ENCODE peak calls at places on chromosomes 11 and 22, in nine cellular contexts. L, C, W, H, B, E, U, S and J are unnamed samples. For H3K9me3, the result is how much of the 10 kb centered on the place peaks cover.

GRCh38 chr11:71986131-71986530 is 12.6 kb upstream of the IL18BP start:
- DNase-seq in H (no peak), L (no peak), S (no peak), E (no peak), C (no peak), B (no peak), W (no peak), U (no peak), J (no peak)

GRCh38 chr11:122665882-122666281 is 10.4 kb downstream of the UBASH3B start:
- DNase-seq in C (no peak), L (no peak), B (no peak), W (no peak), U (no peak), H (no peak), E (peak), S (no peak), J (no peak)

GRCh38 chr11:2531987-2532703 is 87.3 kb downstream of the KCNQ1 start:
- DNase-seq in S (peak), H (no peak), E (no peak), U (no peak), L (no peak), B (no peak), C (no peak), W (no peak), J (peak)

GRCh38 chr11:68044898-68045351 is 6.1 kb downstream of the TCIRG1 start:
- DNase-seq in W (no peak), H (no peak), U (no peak), E (no peak), C (no peak), B (no peak), S (no peak), L (no peak), J (no peak)

GRCh38 chr11:8328848-8329330 is 65.2 kb upstream of the LMO1 start:
- DNase-seq in B (peak), W (peak), L (peak), U (no peak), E (peak), S (peak), C (peak), H (peak), J (peak)

GRCh38 chr11:123302751-123303195 is 107.7 kb upstream of the CLMP start:
- DNase-seq in E (peak), C (no peak), U (no peak), L (no peak), H (no peak), B (no peak), S (no peak), W (no peak), J (no peak)

GRCh38 chr11:33893711-33894401 is 2.0 kb upstream of the LMO2 start:
- DNase-seq in L (no peak), B (no peak), W (no peak), S (no peak), C (no peak), H (no peak), U (no peak), E (no peak), J (no peak)

GRCh38 chr11:133153031-133153430 is 379.3 kb downstream of the OPCML start:
- DNase-seq in S (no peak), H (no peak), B (no peak), U (no peak), L (no peak), C (no peak), W (no peak), E (no peak), J (peak)

GRCh38 chr11:134949121-134949591 is 537.1 kb upstream of the B3GAT1 start:
- DNase-seq in C (peak), B (no peak), W (no peak), L (peak), E (peak), H (no peak), S (no peak), U (no peak), J (no peak)

GRCh38 chr11:87443707-87444106 is 406.0 kb downstream of the TMEM135 start:
- DNase-seq in U (no peak), B (no peak), L (no peak), S (no peak), W (no peak), H (no peak), C (no peak), E (no peak), J (no peak)

GRCh38 chr11:130211781-130212401 is 52.3 kb downstream of the ST14 start:
- DNase-seq in H (no peak), L (no peak), U (no peak), C (no peak), S (peak), E (no peak), B (peak), W (peak), J (peak)

GRCh38 chr11:107675902-107676301 is 36.0 kb downstream of the SLN start:
- DNase-seq in U (no peak), S (no peak), W (no peak), B (no peak), H (no peak), C (no peak), E (no peak), L (no peak), J (no peak)

GRCh38 chr11:1826552-1827094 is 8.2 kb upstream of the SYT8 start:
- DNase-seq in E (peak), C (peak), H (peak), L (no peak), B (peak), W (peak), U (no peak), S (no peak), J (peak)

GRCh38 chr11:120306519-120307242 is 18.4 kb upstream of the TLCD5 start:
- DNase-seq in E (peak), W (peak), B (no peak), L (peak), C (no peak), U (no peak), H (peak), S (peak), J (no peak)

GRCh38 chr22:48760481-48761238 is 1067.0 kb downstream of the BRD1 start:
- DNase-seq in U (no peak), E (no peak), L (no peak), C (no peak), B (no peak), H (no peak), W (peak), S (peak), J (peak)

GRCh38 chr22:41857160-41857859 is 24.4 kb downstream of the SREBF2 start:
- DNase-seq in W (peak), L (peak), H (peak), C (peak), B (no peak), S (peak), E (peak), U (no peak), J (no peak)

GRCh38 chr11:19284881-19285280 is 44.1 kb upstream of the E2F8 start:
- DNase-seq in U (no peak), C (no peak), L (no peak), B (no peak), W (no peak), S (no peak), E (no peak), H (no peak), J (no peak)

GRCh38 chr11:58622344-58622743 is at the start of gene CNTF:
- DNase-seq in U (no peak), W (no peak), C (no peak), L (no peak), S (no peak), B (no peak), H (no peak), E (peak), J (no peak)

GRCh38 chr22:32024791-32025190 is 18.3 kb upstream of the SLC5A1 start:
- DNase-seq in U (no peak), B (no peak), C (no peak), S (no peak), W (no peak), L (no peak), E (peak), H (no peak), J (no peak)

GRCh38 chr11:61827573-61828378 is at the start of gene FADS2:
- DNase-seq in U (peak), W (peak), H (peak), B (peak), C (peak), L (no peak), E (peak), S (peak), J (peak)

GRCh38 chr11:17968206-17968605 is 44.6 kb downstream of the SERGEF start:
- DNase-seq in W (no peak), L (no peak), H (no peak), E (no peak), S (no peak), U (no peak), C (no peak), B (no peak), J (no peak)

GRCh38 chr11:911031-911889 is 650 bp upstream of the CHID1 start:
- DNase-seq in U (no peak), E (peak), B (no peak), L (no peak), C (no peak), H (no peak), W (peak), S (peak), J (peak)

GRCh38 chr11:74452366-74452765 is 15.0 kb downstream of the KCNE3 start:
- DNase-seq in C (no peak), U (no peak), W (no peak), H (no peak), B (no peak), L (no peak), E (no peak), S (no peak), J (no peak)

GRCh38 chr11:129440028-129440630 is 64.5 kb downstream of the BARX2 start:
- DNase-seq in C (peak), E (no peak), U (no peak), S (no peak), B (no peak), H (no peak), L (no peak), W (no peak), J (no peak)

GRCh38 chr22:17117400-17117799 is 3.8 kb downstream of the TMEM121B start:
- DNase-seq in E (no peak), H (no peak), B (peak), C (no peak), W (no peak), U (no peak), L (no peak), S (no peak), J (no peak)

DNA sequence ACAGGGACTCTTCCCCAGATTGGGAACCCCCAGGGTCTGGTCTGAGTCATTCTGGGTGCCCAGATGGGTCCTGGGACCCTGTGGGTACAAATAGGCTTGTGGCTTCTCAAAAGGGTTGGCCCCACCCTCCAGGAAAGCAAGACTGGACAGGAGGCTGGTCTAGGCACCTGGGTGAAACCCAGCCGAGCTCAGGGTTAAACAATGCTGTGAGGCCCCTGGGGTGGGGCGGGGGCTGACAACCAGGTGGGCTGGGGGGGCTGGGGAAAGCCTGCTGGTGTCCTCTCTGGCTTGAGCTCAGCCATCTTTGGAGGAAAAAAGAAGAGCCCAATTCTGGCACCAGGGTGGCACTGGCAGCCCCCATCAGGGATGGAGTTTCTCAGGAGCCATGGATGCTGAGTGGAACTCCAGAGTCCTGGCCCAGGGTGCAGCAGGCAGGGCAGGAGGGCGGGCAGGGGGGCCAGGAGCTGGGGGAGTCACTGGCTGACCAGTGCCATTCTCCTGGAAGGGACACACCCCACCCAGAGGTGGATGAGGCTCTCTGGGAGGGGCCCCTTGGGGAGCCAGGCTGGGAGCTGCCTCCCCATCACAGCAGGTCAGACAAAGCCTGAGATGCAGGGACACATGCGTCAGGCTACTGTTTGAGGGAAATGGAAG is 1.1 kb downstream of the SEPTIN5 start:
- DNase-seq in E (no peak), B (no peak), S (no peak), C (no peak), L (no peak), W (no peak), H (no peak), U (no peak), J (no peak)
- H3K4me3 ChIP-seq in E (no peak), B (no peak), S (no peak), C (no peak), L (peak), W (peak), H (peak), U (peak), J (no peak)

GRCh38 chr11:69137148-69137844 is 18.4 kb upstream of the SMIM38 start:
- DNase-seq in U (no peak), W (peak), L (no peak), H (no peak), B (peak), C (no peak), S (no peak), E (no peak), J (no peak)

GRCh38 chr11:69135420-69136363 is 20.0 kb upstream of the SMIM38 start:
- DNase-seq in S (no peak), U (no peak), C (no peak), B (no peak), H (no peak), E (no peak), W (no peak), L (no peak), J (no peak)

GRCh38 chr11:69136471-69136870 is 19.3 kb upstream of the SMIM38 start:
- DNase-seq in U (no peak), H (no peak), E (no peak), B (peak), L (no peak), W (no peak), S (no peak), C (no peak), J (no peak)

GRCh38 chr11:69133251-69133650 is 22.5 kb upstream of the SMIM38 start:
- DNase-seq in H (no peak), S (no peak), L (no peak), E (no peak), C (no peak), B (no peak), W (no peak), U (no peak), J (no peak)

GRCh38 chr11:69134957-69135356 is 20.8 kb upstream of the SMIM38 start:
- DNase-seq in B (peak), H (no peak), U (no peak), C (no peak), W (peak), S (no peak), L (no peak), E (no peak), J (no peak)
- H3K9me3 ChIP-seq in B (under half), H (under half), U (under half), C (under half), W (under half), S (under half), L (under half), E (under half), J (under half)

DNA sequence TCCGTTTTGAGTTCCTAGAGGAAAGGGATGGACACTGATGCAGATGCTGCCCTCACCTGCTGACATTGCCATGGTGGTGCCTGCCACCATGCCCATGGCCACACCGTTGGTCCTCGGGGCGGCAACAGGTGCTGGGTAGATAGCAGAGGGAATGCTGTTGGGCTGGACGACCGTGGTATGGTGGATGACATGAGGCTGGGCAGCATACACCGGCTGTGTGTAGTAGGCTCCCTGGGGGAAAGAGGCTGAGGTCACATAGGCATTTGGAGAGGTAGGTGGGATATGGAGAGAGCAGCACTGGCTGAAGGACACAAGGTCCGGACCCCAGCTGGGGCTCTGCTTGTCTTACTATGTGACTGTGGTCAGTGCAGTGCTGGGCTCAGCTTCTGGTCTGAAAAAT is 33.2 kb downstream of the RELT start:
- DNase-seq in U (no peak), L (no peak), E (no peak), S (no peak), B (no peak), C (no peak), H (no peak), W (no peak), J (no peak)
- TF ChIP-seq POLR2A in U (no peak), L (no peak), E (no peak), S (no peak), B (no peak), C (no peak), H (no peak), W (no peak), J (no peak)

DNA sequence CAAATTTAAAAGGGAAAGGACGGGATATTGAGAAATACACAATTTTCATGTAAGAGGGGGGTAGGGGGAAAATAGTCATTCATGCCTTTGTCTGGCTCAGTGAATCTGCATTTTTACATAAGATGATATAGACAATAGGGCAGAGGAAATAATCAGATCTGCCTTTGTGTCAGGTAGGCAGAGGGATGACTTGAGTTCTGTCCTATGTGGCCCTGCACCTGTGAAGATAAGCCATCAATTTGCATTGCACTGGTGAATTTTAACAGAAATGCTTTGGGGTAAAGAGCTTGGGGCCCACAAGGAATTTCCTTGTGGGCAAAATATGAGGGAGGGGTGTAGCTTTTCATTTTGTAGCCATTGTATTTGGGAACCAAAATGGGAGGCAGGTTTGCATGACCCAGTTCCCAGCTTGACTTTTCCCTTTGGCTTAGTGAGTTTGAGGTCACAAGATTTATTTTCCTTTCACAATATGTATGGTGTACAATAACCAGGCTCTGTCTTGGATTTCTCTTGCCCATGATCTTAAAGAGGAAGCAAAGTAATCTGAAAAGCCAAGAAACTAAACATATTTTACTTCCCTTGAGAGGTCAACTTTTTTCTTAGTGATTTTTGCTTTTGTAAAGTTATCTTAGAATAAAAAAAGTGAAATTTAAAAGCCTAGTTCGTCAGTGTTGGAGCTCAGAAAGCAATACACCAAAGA is 77.7 kb upstream of the SORL1 start:
- DNase-seq in C (no peak), E (no peak), U (no peak), W (no peak), S (no peak), B (no peak), L (no peak), H (no peak), J (no peak)
- H3K4me3 ChIP-seq in C (no peak), E (no peak), U (no peak), W (no peak), S (no peak), B (no peak), L (no peak), H (no peak), J (no peak)